ENCODE peak calls at places on chromosome 7, in eight cellular contexts. H is WERI-Rb-1; J is pons; K is activated effector memory CD4-positive, alpha-beta T cell treated with anti-CD3 and anti-CD28 coated beads, Interleukin-2, amount 50 U/mL, for 16 hours; F is coronary artery; M is mucosa of gallbladder; X is ACHN; R is astrocyte of the hippocampus. Y is an unnamed sample.

GRCh38 chr7:99626661-99627060 is 9.9 kb downstream of the ZSCAN25 start:
- DNase-seq in R (no peak), H (no peak), M (no peak), F (no peak), J (no peak), K (no peak), X (no peak), Y (no peak)

GRCh38 chr7:112199035-112199655 is 7.1 kb downstream of the DOCK4 start:
- DNase-seq in J (no peak), F (no peak), K (no peak), M (no peak), H (no peak), X (no peak), R (no peak), Y (no peak)

GRCh38 chr7:57772126-57772924 is 322.3 kb downstream of the ZNF716 start:
- DNase-seq in H (no peak), J (no peak), M (no peak), K (no peak), X (no peak), R (no peak), F (peak), Y (no peak)

GRCh38 chr7:101919363-101920115 is 102.1 kb downstream of the CUX1 start:
- DNase-seq in M (no peak), X (no peak), K (no peak), J (no peak), R (no peak), H (no peak), F (no peak), Y (no peak)

GRCh38 chr7:127389321-127389720 is 3.2 kb downstream of the ZNF800 start:
- DNase-seq in J (no peak), K (no peak), X (no peak), H (no peak), R (no peak), F (no peak), M (no peak), Y (no peak)

GRCh38 chr7:496528-497295 is 22.9 kb downstream of the PDGFA start:
- DNase-seq in K (no peak), F (no peak), R (no peak), X (no peak), J (no peak), H (peak), M (no peak), Y (no peak)

GRCh38 chr7:155477469-155477868 is 19.5 kb downstream of the EN2 start:
- DNase-seq in K (peak), R (no peak), M (no peak), H (no peak), F (no peak), X (no peak), J (no peak), Y (no peak)

GRCh38 chr7:40733111-40733510 is 598.3 kb downstream of the SUGCT start:
- DNase-seq in M (no peak), H (no peak), J (no peak), R (peak), K (no peak), X (no peak), F (no peak), Y (no peak)

GRCh38 chr7:157641866-157642265 is 305.1 kb downstream of the DNAJB6 start:
- DNase-seq in M (no peak), J (no peak), R (no peak), F (no peak), H (no peak), X (no peak), K (no peak), Y (no peak)

GRCh38 chr7:130268463-130269317 is 2.0 kb downstream of the CPA2 start:
- DNase-seq in X (no peak), J (no peak), H (no peak), F (no peak), R (no peak), K (no peak), M (no peak), Y (no peak)

GRCh38 chr7:90629306-90629918 is 33.3 kb downstream of the CDK14 start:
- DNase-seq in J (peak), K (no peak), X (peak), F (no peak), R (peak), H (peak), M (no peak), Y (no peak)

GRCh38 chr7:126436213-126436868 is 816.4 kb downstream of the GRM8 start:
- DNase-seq in R (no peak), K (no peak), M (no peak), F (no peak), X (no peak), J (no peak), H (no peak), Y (no peak)